ENCODE peak calls at places on chromosomes 11 and 22, in ten cellular contexts. Z, E, O, U, G, C, H, J, D and A are unnamed samples.

GRCh38 chr11:128653828-128654231 is 40.0 kb upstream of the FLI1 start:
- DNase-seq in Z (no peak), E (no peak), O (peak; percentile 81), U (no peak), G (no peak), C (no peak), H (peak; percentile 56), J (no peak), D (peak; percentile 74), A (no peak)

GRCh38 chr11:75351541-75352416 is at the start of gene ARRB1:
- DNase-seq in Z (no peak), E (peak; percentile 61), O (peak; percentile 51), U (peak; percentile 85), G (peak; percentile 49), C (no peak), H (peak; percentile 85), J (no peak), D (peak; percentile 82), A (no peak)

GRCh38 chr11:119991022-119991404 is 146.9 kb downstream of the TRIM29 start:
- DNase-seq in Z (no peak), E (no peak), O (no peak), U (no peak), G (no peak), C (no peak), H (no peak), J (no peak), D (no peak), A (no peak)

GRCh38 chr11:70871881-70872280 is 380.5 kb downstream of the SHANK2 start:
- DNase-seq in Z (no peak), E (no peak), O (peak; percentile 26), U (no peak), G (no peak), C (no peak), H (peak; percentile 32), J (no peak), D (peak; percentile 90), A (no peak)

GRCh38 chr11:36744375-36745168 is 146.5 kb upstream of the RAG2 start:
- DNase-seq in Z (peak; percentile 52), E (peak; percentile 3), O (peak; percentile 71), U (peak; percentile 72), G (peak; percentile 78), C (peak; percentile 39), H (peak; percentile 64), J (no peak), D (peak; percentile 73), A (peak; percentile 29)

GRCh38 chr11:64318694-64319420 is 936 bp downstream of the PRDX5 start:
- DNase-seq in Z (no peak), E (no peak), O (no peak), U (no peak), G (no peak), C (no peak), H (no peak), J (no peak), D (peak; percentile 74), A (no peak)

GRCh38 chr11:68903288-68903630 is 373 bp downstream of the MRPL21 start:
- DNase-seq in Z (no peak), E (no peak), O (no peak), U (peak; percentile 29), G (peak; percentile 16), C (no peak), H (no peak), J (no peak), D (no peak), A (no peak)

GRCh38 chr11:76997512-76997911 is 36.7 kb upstream of the B3GNT6 start:
- DNase-seq in Z (no peak), E (no peak), O (no peak), U (no peak), G (no peak), C (no peak), H (no peak), J (no peak), D (no peak), A (no peak)

GRCh38 chr11:2072551-2073261 is 66.5 kb downstream of the IGF2 start:
- DNase-seq in Z (no peak), E (no peak), O (no peak), U (no peak), G (no peak), C (no peak), H (peak; percentile 14), J (no peak), D (no peak), A (no peak)

GRCh38 chr11:61475433-61475832 is 33.1 kb upstream of the LRRC10B start:
- DNase-seq in Z (no peak), E (no peak), O (no peak), U (no peak), G (no peak), C (no peak), H (no peak), J (no peak), D (no peak), A (no peak)

GRCh38 chr11:122486793-122487495 is 168.6 kb upstream of the UBASH3B start:
- DNase-seq in Z (no peak), E (no peak), O (peak; percentile 11), U (no peak), G (no peak), C (no peak), H (peak; percentile 19), J (no peak), D (no peak), A (peak; percentile 36)

GRCh38 chr11:63212742-63213141 is 30.7 kb downstream of the SLC22A25 start:
- DNase-seq in Z (peak; percentile 49), E (no peak), O (peak; percentile 18), U (peak; percentile 57), G (peak; percentile 13), C (peak; percentile 1), H (peak; percentile 45), J (peak; percentile 2), D (no peak), A (peak; percentile 10)

GRCh38 chr11:111631666-111632039 is 29.4 kb downstream of the SIK2 start:
- DNase-seq in Z (peak; percentile 63), E (no peak), O (peak; percentile 63), U (no peak), G (peak; percentile 26), C (peak; percentile 69), H (peak; percentile 64), J (peak; percentile 71), D (no peak), A (no peak)

GRCh38 chr22:45804986-45805325 is 133.3 kb downstream of the ATXN10 start:
- DNase-seq in Z (no peak), E (no peak), O (peak; percentile 97), U (no peak), G (no peak), C (peak; percentile 93), H (peak; percentile 83), J (peak; percentile 92), D (no peak), A (peak; percentile 23)

GRCh38 chr22:22863001-22863400 is 24.6 kb upstream of the IGLL5 start:
- DNase-seq in Z (peak; percentile 65), E (no peak), O (no peak), U (no peak), G (no peak), C (no peak), H (no peak), J (no peak), D (no peak), A (no peak)

GRCh38 chr11:72430743-72431570 is 3.4 kb downstream of the CLPB start:
- DNase-seq in Z (peak; percentile 68), E (no peak), O (peak; percentile 63), U (peak; percentile 79), G (peak; percentile 69), C (no peak), H (peak; percentile 81), J (no peak), D (no peak), A (no peak)

GRCh38 chr22:44045171-44045570 is 21.1 kb downstream of the PARVB start:
- DNase-seq in Z (no peak), E (no peak), O (no peak), U (no peak), G (no peak), C (no peak), H (no peak), J (no peak), D (no peak), A (no peak)

GRCh38 chr11:62544521-62545436 is 1.8 kb downstream of the AHNAK start:
- DNase-seq in Z (no peak), E (no peak), O (peak; percentile 41), U (no peak), G (peak; percentile 55), C (no peak), H (no peak), J (no peak), D (peak; percentile 69), A (no peak)

GRCh38 chr22:41132555-41132954 is 40.2 kb downstream of the EP300 start:
- DNase-seq in Z (no peak), E (no peak), O (no peak), U (no peak), G (no peak), C (peak; percentile 11), H (no peak), J (peak; percentile 20), D (no peak), A (no peak)

GRCh38 chr11:44863231-44863630 is 87.5 kb downstream of the TP53I11 start:
- DNase-seq in Z (no peak), E (no peak), O (no peak), U (no peak), G (no peak), C (no peak), H (no peak), J (no peak), D (no peak), A (no peak)

GRCh38 chr22:49764151-49764581 is 63.5 kb downstream of the BRD1 start:
- DNase-seq in Z (no peak), E (no peak), O (no peak), U (peak; percentile 42), G (no peak), C (no peak), H (peak; percentile 67), J (no peak), D (peak; percentile 57), A (no peak)

GRCh38 chr11:33015621-33016551 is at the start of gene DEPDC7:
- DNase-seq in Z (no peak), E (peak; percentile 44), O (peak; percentile 86), U (peak; percentile 93), G (peak; percentile 15), C (peak; percentile 72), H (peak; percentile 95), J (peak; percentile 67), D (peak; percentile 94), A (no peak)

GRCh38 chr11:101034076-101034475 is 95.5 kb downstream of the PGR start:
- DNase-seq in Z (no peak), E (no peak), O (peak; percentile 11), U (no peak), G (no peak), C (no peak), H (no peak), J (no peak), D (peak; percentile 70), A (no peak)

GRCh38 chr11:26946209-26946828 is 47.6 kb upstream of the FIBIN start:
- DNase-seq in Z (no peak), E (no peak), O (peak; percentile 50), U (no peak), G (no peak), C (no peak), H (no peak), J (peak; percentile 91), D (no peak), A (no peak)

GRCh38 chr22:45010532-45010900 is 711 bp upstream of the PHF21B start:
- DNase-seq in Z (no peak), E (no peak), O (no peak), U (peak; percentile 70), G (no peak), C (no peak), H (no peak), J (no peak), D (no peak), A (no peak)

GRCh38 chr11:108985611-108986279 is 320.9 kb downstream of the DDX10 start:
- DNase-seq in Z (no peak), E (no peak), O (peak; percentile 47), U (no peak), G (no peak), C (peak; percentile 35), H (peak; percentile 36), J (peak; percentile 24), D (no peak), A (no peak)

GRCh38 chr11:117627259-117627658 is 169.8 kb downstream of the DSCAML1 start:
- DNase-seq in Z (no peak), E (no peak), O (no peak), U (no peak), G (no peak), C (no peak), H (no peak), J (no peak), D (peak; percentile 20), A (no peak)

GRCh38 chr11:59186130-59186594 is 14.2 kb downstream of the DTX4 start:
- DNase-seq in Z (no peak), E (no peak), O (peak; percentile 53), U (peak; percentile 65), G (peak; percentile 72), C (no peak), H (peak; percentile 49), J (no peak), D (no peak), A (no peak)